ENCODE peak calls at places on chromosomes 5 and 9, in four cellular contexts. R, Q, W and D are unnamed samples. For H3K27me3, the result is how much of the 10 kb centered on the place peaks cover.

GRCh38 chr9:12719431-12719830 is 26.2 kb downstream of the TYRP1 start:
- DNase-seq in R (no peak), W (no peak), Q (no peak), D (no peak)

GRCh38 chr9:132078369-132079356 is 1.0 kb downstream of the MED27 start:
- DNase-seq in R (no peak), W (peak), Q (no peak), D (peak)

GRCh38 chr5:122584411-122585110 is 190.3 kb upstream of the SNX2 start:
- DNase-seq in Q (no peak), W (no peak), R (no peak), D (no peak)

GRCh38 chr5:169801324-169801777 is 164.3 kb downstream of the DOCK2 start:
- DNase-seq in Q (no peak), W (no peak), R (no peak), D (no peak)

GRCh38 chr5:124161286-124161685 is 585.2 kb downstream of the ZNF608 start:
- DNase-seq in W (no peak), Q (no peak), R (no peak), D (no peak)

GRCh38 chr5:136714286-136714685 is 348.9 kb upstream of the TRPC7 start:
- DNase-seq in Q (no peak), R (no peak), W (no peak), D (no peak)

GRCh38 chr5:40784027-40784653 is 14.0 kb downstream of the PRKAA1 start:
- DNase-seq in W (no peak), Q (no peak), R (no peak), D (no peak)

GRCh38 chr5:981466-981865 is 27.1 kb upstream of the NKD2 start:
- DNase-seq in Q (no peak), R (no peak), W (peak), D (no peak)

GRCh38 chr9:91761362-91761761 is 188.7 kb downstream of the ROR2 start:
- DNase-seq in Q (no peak), W (no peak), R (no peak), D (no peak)

GRCh38 chr5:56950626-56951130 is 1.2 kb downstream of the MIER3 start:
- DNase-seq in Q (peak), R (peak), W (peak), D (peak)

GRCh38 chr9:2424564-2425153 is 196.9 kb upstream of the VLDLR start:
- DNase-seq in R (peak), Q (no peak), W (peak), D (no peak)

GRCh38 chr5:61333351-61334223 is 1.5 kb downstream of the ZSWIM6 start:
- DNase-seq in R (peak), Q (peak), W (no peak), D (peak)

GRCh38 chr5:171425596-171426244 is 6.3 kb downstream of the FGF18 start:
- DNase-seq in R (no peak), Q (peak), W (no peak), D (no peak)

GRCh38 chr9:137380606-137381005 is 42.4 kb downstream of the EXD3 start:
- DNase-seq in Q (no peak), R (peak), W (no peak), D (no peak)

GRCh38 chr5:123344819-123345426 is 78.3 kb downstream of the CEP120 start:
- DNase-seq in W (no peak), Q (no peak), R (no peak), D (peak)

GRCh38 chr9:69594180-69594579 is 78.0 kb downstream of the APBA1 start:
- DNase-seq in W (no peak), Q (peak), R (no peak), D (no peak)

GRCh38 chr9:14640294-14640693 is 52.9 kb downstream of the ZDHHC21 start:
- DNase-seq in R (no peak), W (no peak), Q (no peak), D (no peak)

GRCh38 chr9:89407070-89407469 is 88.8 kb downstream of the SECISBP2 start:
- DNase-seq in Q (no peak), R (no peak), W (no peak), D (no peak)

GRCh38 chr5:158546080-158546479 is 553.6 kb downstream of the EBF1 start:
- DNase-seq in Q (no peak), W (no peak), R (no peak), D (no peak)

GRCh38 chr5:53262348-53262970 is 152.9 kb upstream of the MOCS2 start:
- DNase-seq in W (no peak), Q (peak), R (no peak), D (peak)

GRCh38 chr9:107180206-107180605 is 102.9 kb upstream of the RAD23B start:
- DNase-seq in R (no peak), Q (no peak), W (no peak), D (no peak)

GRCh38 chr5:95317085-95317484 is 32.2 kb upstream of the MCTP1 start:
- DNase-seq in W (no peak), Q (no peak), R (no peak), D (no peak)

GRCh38 chr9:1460143-1460769 is 410.1 kb downstream of the DMRT2 start:
- DNase-seq in W (no peak), Q (no peak), R (no peak), D (peak)

GRCh38 chr5:24363789-24364534 is 280.8 kb downstream of the CDH10 start:
- DNase-seq in R (no peak), Q (no peak), W (no peak), D (peak)

GRCh38 chr5:87541033-87541432 is 128.3 kb upstream of the CCNH start:
- DNase-seq in W (peak), Q (no peak), R (peak), D (peak)

GRCh38 chr5:148090780-148091221 is 27.0 kb downstream of the SPINK5 start:
- DNase-seq in Q (no peak), R (no peak), W (no peak), D (no peak)

GRCh38 chr9:99416007-99416406 is 193.9 kb downstream of the SEC61B start:
- DNase-seq in Q (no peak), R (no peak), W (no peak), D (no peak)

GRCh38 chr5:81879936-81880335 is 91.9 kb upstream of the ATG10 start:
- DNase-seq in W (no peak), R (no peak), Q (no peak), D (no peak)

GRCh38 chr5:40879163-40879942 is 29.9 kb upstream of the C7 start:
- DNase-seq in Q (no peak), R (no peak), W (no peak), D (no peak)

GRCh38 chr5:144203750-144204596 is 33.3 kb downstream of the KCTD16 start:
- DNase-seq in Q (peak), W (no peak), R (no peak), D (peak)

GRCh38 chr5:149429839-149430721 is 51.0 kb upstream of the IL17B start:
- DNase-seq in R (peak), W (peak), Q (no peak), D (no peak)

GRCh38 chr9:134768332-134769083 is 112.1 kb upstream of the FCN2 start:
- DNase-seq in R (peak), Q (no peak), W (no peak), D (no peak)

GRCh38 chr5:167792538-167792937 is 498.9 kb upstream of the WWC1 start:
- DNase-seq in R (no peak), W (no peak), Q (no peak), D (no peak)
- H3K27me3 ChIP-seq in R (under half), W (under half), Q (under half), D (under half)

GRCh38 chr9:127121628-127122175 is 733 bp downstream of the ANGPTL2 start:
- DNase-seq in Q (no peak), R (no peak), W (no peak), D (peak)
- H3K4me3 ChIP-seq in Q (peak), R (peak), W (peak), D (peak)

GRCh38 chr5:42949348-42950090 is 90.6 kb downstream of the ANXA2R start:
- DNase-seq in R (peak), Q (peak), W (no peak), D (no peak)

GRCh38 chr5:42950091-42950465 is 90.0 kb downstream of the ANXA2R start:
- DNase-seq in R (no peak), Q (no peak), W (no peak), D (no peak)

GRCh38 chr5:42950466-42951168 is 89.5 kb downstream of the ANXA2R start:
- DNase-seq in R (peak), Q (peak), W (peak), D (peak)

GRCh38 chr5:42951169-42951846 is 88.8 kb downstream of the ANXA2R start:
- DNase-seq in W (no peak), Q (peak), R (peak), D (peak)

DNA sequence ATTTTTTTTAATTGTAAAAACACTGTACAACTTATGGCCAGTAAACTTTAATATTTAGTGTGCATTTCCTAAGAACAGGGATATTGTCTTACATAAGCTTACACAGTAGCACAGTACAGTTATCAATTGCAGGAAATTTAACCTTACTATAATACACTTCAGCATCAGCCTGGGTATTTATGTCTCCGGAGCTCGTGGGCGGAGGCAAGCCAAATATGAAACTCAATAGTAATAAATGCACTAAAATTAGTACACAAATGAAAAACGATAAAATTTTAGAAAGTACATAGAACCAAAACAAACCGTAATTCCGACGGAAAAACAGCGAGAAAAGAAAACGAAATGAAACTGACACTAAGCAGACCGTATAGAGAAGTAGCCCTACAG is 91.2 kb downstream of the ANXA2R start:
- DNase-seq in Q (no peak), R (no peak), W (no peak), D (no peak)
- H3K27ac ChIP-seq in Q (peak), R (peak), W (no peak), D (no peak)

GRCh38 chr9:125995706-125996105 is 248.5 kb downstream of the PBX3 start:
- DNase-seq in R (no peak), Q (no peak), W (no peak), D (no peak)
- H3K27me3 ChIP-seq in R (under half), Q (under half), W (under half), D (under half)

GRCh38 chr5:72141440-72142271 is 34.4 kb downstream of the MAP1B start:
- DNase-seq in W (no peak), R (peak), Q (no peak), D (no peak)

GRCh38 chr5:72146056-72146455 is 38.8 kb downstream of the MAP1B start:
- DNase-seq in Q (no peak), R (no peak), W (no peak), D (no peak)

GRCh38 chr5:72144762-72145161 is 37.5 kb downstream of the MAP1B start:
- DNase-seq in R (no peak), Q (no peak), W (no peak), D (no peak)

GRCh38 chr5:72147601-72148000 is 40.3 kb downstream of the MAP1B start:
- DNase-seq in Q (no peak), R (no peak), W (no peak), D (no peak)

GRCh38 chr5:72145351-72145750 is 38.1 kb downstream of the MAP1B start:
- DNase-seq in W (no peak), R (no peak), Q (no peak), D (no peak)
- H3K4me3 ChIP-seq in W (no peak), R (no peak), Q (no peak), D (no peak)

GRCh38 chr9:136328622-136329041 is 1.3 kb downstream of the GPSM1 start:
- DNase-seq in W (no peak), R (no peak), Q (no peak), D (peak)

GRCh38 chr9:136329211-136329627 is 1.9 kb downstream of the GPSM1 start:
- DNase-seq in Q (no peak), R (no peak), W (no peak), D (no peak)

GRCh38 chr9:136327313-136327971 is at the start of gene GPSM1:
- DNase-seq in W (no peak), Q (no peak), R (peak), D (peak)

GRCh38 chr9:136326777-136327312 is 494 bp upstream of the GPSM1 start:
- DNase-seq in W (no peak), Q (no peak), R (no peak), D (peak)

GRCh38 chr9:136328011-136328621 is 777 bp downstream of the GPSM1 start:
- DNase-seq in R (no peak), W (peak), Q (peak), D (no peak)
- H3K27ac ChIP-seq in R (peak), W (peak), Q (peak), D (peak)

GRCh38 chr9:97794666-97795065 is 58.4 kb upstream of the FOXE1 start:
- DNase-seq in R (no peak), Q (no peak), W (no peak), D (no peak)
- H3K27me3 ChIP-seq in R (under half), Q (under half), W (under half), D (under half)